ENCODE peak calls at places on chromosomes 13 and 19, in nine cellular contexts. N is GM23248; X is T-helper 2 cell; J is DMS79; M is foreskin keratinocyte; I is AG09319; G is activated naive CD4-positive, alpha-beta T cell treated with anti-CD3 and anti-CD28 coated beads for 36 hours; V is lower leg skin; S is ELF-1. O is an unnamed sample.
A peak's percentile ranks its signal among the peaks of the same experiment; 100 is the strongest.

GRCh38 chr13:94595006-94595942 is 678 bp downstream of the TGDS start:
- DNase-seq in I (no peak), V (no peak), S (no peak), J (peak; percentile 38), X (no peak), N (peak; percentile 71), G (peak; percentile 41), M (peak; percentile 3), O (no peak)

GRCh38 chr13:32200741-32201140 is 114.4 kb downstream of the ZAR1L start:
- DNase-seq in V (no peak), J (no peak), I (no peak), S (no peak), N (no peak), X (no peak), M (no peak), G (no peak), O (no peak)

GRCh38 chr19:46785054-46785979 is 3.1 kb downstream of the SLC1A5 start:
- DNase-seq in V (no peak), I (no peak), J (no peak), G (no peak), X (no peak), N (peak; percentile 53), S (peak; percentile 44), M (no peak), O (no peak)

GRCh38 chr19:40907968-40908735 is 26.1 kb upstream of the CYP2A7 start:
- DNase-seq in I (no peak), N (peak; percentile 11), S (no peak), M (no peak), J (no peak), V (no peak), G (peak; percentile 75), X (peak; percentile 46), O (no peak)

GRCh38 chr19:48006762-48007161 is 12.3 kb downstream of the ELSPBP1 start:
- DNase-seq in N (peak; percentile 4), G (peak; percentile 6), J (no peak), M (no peak), X (no peak), V (no peak), S (no peak), I (no peak), O (no peak)

GRCh38 chr19:50957587-50957986 is 4.7 kb upstream of the KLK5 start:
- DNase-seq in V (no peak), I (no peak), X (no peak), S (no peak), G (no peak), J (no peak), N (no peak), M (no peak), O (no peak)

GRCh38 chr19:4206818-4207484 is 22.4 kb upstream of the EBI3 start:
- DNase-seq in I (no peak), G (no peak), V (no peak), M (no peak), X (no peak), N (peak; percentile 40), J (no peak), S (peak; percentile 40), O (no peak)

GRCh38 chr19:7867092-7867844 is 6.9 kb downstream of the PRR36 start:
- DNase-seq in X (no peak), S (no peak), M (no peak), J (no peak), G (no peak), I (no peak), N (no peak), V (no peak), O (no peak)

GRCh38 chr19:45066921-45067661 is 9.2 kb downstream of the ZNF296 start:
- DNase-seq in N (no peak), J (no peak), I (no peak), G (no peak), S (peak; percentile 75), X (no peak), M (no peak), V (no peak), O (no peak)

GRCh38 chr19:40143612-40144011 is 47.6 kb upstream of the MAP3K10 start:
- DNase-seq in V (no peak), J (no peak), M (no peak), S (no peak), N (no peak), I (no peak), G (peak; percentile 68), X (no peak), O (no peak)

GRCh38 chr13:24264976-24265375 is 44.4 kb upstream of the C1QTNF9 start:
- DNase-seq in N (no peak), M (no peak), X (peak; percentile 77), I (no peak), S (no peak), J (no peak), V (peak; percentile 86), G (peak; percentile 94), O (no peak)

GRCh38 chr19:719636-720377 is 11.1 kb downstream of the PALM start:
- DNase-seq in J (no peak), G (no peak), I (no peak), X (no peak), V (no peak), N (no peak), S (no peak), M (no peak), O (no peak)

GRCh38 chr19:33435706-33436359 is 62.3 kb downstream of the CEBPG start:
- DNase-seq in J (no peak), I (no peak), N (no peak), M (no peak), G (no peak), V (no peak), S (no peak), X (no peak), O (no peak)

GRCh38 chr19:28966737-28967401 is 246.1 kb downstream of the UQCRFS1 start:
- DNase-seq in S (no peak), M (no peak), X (no peak), G (no peak), I (no peak), V (no peak), N (peak; percentile 40), J (no peak), O (no peak)

GRCh38 chr19:45010306-45010705 is 9.0 kb downstream of the RELB start:
- DNase-seq in N (no peak), X (no peak), J (no peak), S (no peak), G (no peak), I (no peak), V (no peak), M (no peak), O (no peak)

GRCh38 chr19:49129238-49129583 is 9.9 kb downstream of the PPFIA3 start:
- DNase-seq in V (no peak), M (no peak), N (no peak), S (peak; percentile 81), J (no peak), I (no peak), X (no peak), G (no peak), O (no peak)